ENCODE peak calls at places on chromosomes 4 and X, in nine cellular contexts. H, P, Z, O, X, K, C, E and W are unnamed samples.

GRCh38 chr4:15547392-15547791 is 77.7 kb downstream of the CC2D2A start:
- DNase-seq in P (peak), C (peak), X (no peak), O (no peak), E (no peak), K (no peak), Z (no peak), H (no peak), W (no peak)

GRCh38 chrX:43676960-43677582 is 21.0 kb downstream of the MAOA start:
- DNase-seq in K (no peak), E (peak), O (no peak), H (no peak), Z (no peak), C (peak), X (no peak), P (no peak), W (no peak)

GRCh38 chr4:6906046-6906445 is 3.6 kb upstream of the TBC1D14 start:
- DNase-seq in E (no peak), Z (no peak), C (no peak), X (no peak), O (peak), P (no peak), H (no peak), K (no peak), W (no peak)

GRCh38 chrX:5823861-5824260 is 404.8 kb downstream of the NLGN4X start:
- DNase-seq in E (no peak), Z (no peak), C (no peak), H (peak), P (no peak), K (no peak), X (no peak), O (no peak), W (no peak)

GRCh38 chr4:2301221-2301642 is 39.3 kb upstream of the MXD4 start:
- DNase-seq in P (no peak), E (no peak), K (no peak), C (no peak), O (no peak), X (no peak), Z (no peak), H (no peak), W (no peak)

GRCh38 chr4:158065176-158065575 is 107.6 kb downstream of the GASK1B start:
- DNase-seq in E (no peak), Z (no peak), X (no peak), K (no peak), P (no peak), H (peak), C (no peak), O (no peak), W (no peak)

GRCh38 chr4:141711211-141711610 is 74.8 kb downstream of the IL15 start:
- DNase-seq in K (no peak), X (no peak), P (no peak), Z (no peak), E (peak), C (no peak), H (no peak), O (no peak), W (peak)

GRCh38 chr4:19693949-19694597 is 557.6 kb upstream of the SLIT2 start:
- DNase-seq in H (no peak), P (no peak), Z (no peak), X (no peak), E (no peak), C (no peak), K (no peak), O (no peak), W (no peak)

GRCh38 chr4:16450724-16451123 is 224.5 kb upstream of the TAPT1 start:
- DNase-seq in X (no peak), E (no peak), H (no peak), O (no peak), Z (no peak), P (no peak), K (no peak), C (no peak), W (peak)

GRCh38 chr4:137454767-137455166 is 77.5 kb downstream of the PCDH18 start:
- DNase-seq in K (no peak), C (no peak), X (no peak), P (no peak), E (no peak), O (no peak), Z (no peak), H (peak), W (no peak)

GRCh38 chr4:30610361-30610760 is 109.8 kb upstream of the PCDH7 start:
- DNase-seq in K (no peak), E (no peak), Z (no peak), P (no peak), C (no peak), H (no peak), X (no peak), O (no peak), W (peak)

GRCh38 chr4:108171541-108172230 is 3.0 kb upstream of the LEF1 start:
- DNase-seq in E (peak), K (no peak), C (peak), X (no peak), O (peak), Z (no peak), H (peak), P (peak), W (peak)

GRCh38 chr4:114146947-114147618 is 167.6 kb upstream of the ARSJ start:
- DNase-seq in K (no peak), O (no peak), E (no peak), H (no peak), P (no peak), C (no peak), Z (no peak), X (no peak), W (no peak)

GRCh38 chr4:11685481-11685880 is 256.8 kb upstream of the HS3ST1 start:
- DNase-seq in C (no peak), K (no peak), Z (no peak), X (no peak), O (no peak), H (no peak), E (no peak), P (no peak), W (no peak)

GRCh38 chr4:103915224-103915869 is 195.6 kb upstream of the TACR3 start:
- DNase-seq in E (peak), C (no peak), Z (no peak), P (no peak), O (no peak), X (peak), H (no peak), K (no peak), W (peak)

GRCh38 chr4:114603455-114603854 is 4.8 kb downstream of the UGT8 start:
- DNase-seq in H (no peak), K (peak), X (peak), E (no peak), P (no peak), C (no peak), Z (no peak), O (peak), W (no peak)

GRCh38 chr4:101071241-101071640 is 276.1 kb downstream of the PPP3CA start:
- DNase-seq in O (no peak), Z (no peak), C (no peak), P (no peak), E (peak), K (no peak), H (no peak), X (no peak), W (no peak)

GRCh38 chrX:37846934-37847732 is at the start of gene DYNLT3:
- DNase-seq in K (peak), E (peak), C (peak), X (peak), Z (peak), P (peak), H (peak), O (peak), W (peak)

GRCh38 chr4:60344908-60345307 is 855.2 kb upstream of the ADGRL3 start:
- DNase-seq in H (no peak), X (no peak), C (no peak), O (no peak), E (peak), K (no peak), Z (no peak), P (no peak), W (peak)

GRCh38 chrX:21745756-21746155 is 12.2 kb downstream of the SMPX start:
- DNase-seq in H (peak), X (no peak), Z (no peak), K (peak), O (peak), C (peak), P (peak), E (peak), W (peak)

GRCh38 chr4:108342325-108342986 is 173.7 kb upstream of the LEF1 start:
- DNase-seq in Z (no peak), P (peak), C (peak), H (no peak), O (no peak), X (no peak), E (no peak), K (no peak), W (no peak)

GRCh38 chrX:107571296-107571998 is 56.9 kb upstream of the PRPS1 start:
- DNase-seq in O (no peak), X (no peak), E (peak), K (no peak), P (no peak), H (no peak), Z (no peak), C (no peak), W (peak)